ENCODE peak calls at places on chromosomes 13 and 19, in five cellular contexts. Y is A549, M is ovary, T is Caco-2, D is endothelial cell of umbilical vein. J is an unnamed sample.

GRCh38 chr19:6288737-6289136 is 9.0 kb upstream of the MLLT1 start:
- DNase-seq in Y (no peak), T (no peak), D (no peak), M (no peak), J (no peak)

GRCh38 chr19:48461982-48462655 is 6.7 kb downstream of the KCNJ14 start:
- DNase-seq in D (no peak), Y (no peak), M (no peak), T (peak; percentile 61), J (no peak)

GRCh38 chr19:55277494-55277893 is 2.4 kb downstream of the HSPBP1 start:
- DNase-seq in Y (no peak), D (no peak), M (no peak), T (no peak), J (no peak)

GRCh38 chr19:6228523-6229215 is 51.1 kb downstream of the MLLT1 start:
- DNase-seq in T (no peak), D (no peak), M (no peak), Y (no peak), J (no peak)

GRCh38 chr19:43748685-43749084 is 6.1 kb downstream of the SMG9 start:
- DNase-seq in T (no peak), Y (no peak), M (no peak), D (no peak), J (no peak)

GRCh38 chr13:101452519-101453485 is at the start of gene ITGBL1:
- DNase-seq in T (no peak), M (no peak), Y (no peak), D (peak; percentile 48), J (no peak)

GRCh38 chr13:23766199-23766771 is 122.9 kb downstream of the MIPEP start:
- DNase-seq in M (no peak), D (no peak), Y (no peak), T (no peak), J (no peak)

GRCh38 chr13:97307882-97308624 is 85.9 kb downstream of the MBNL2 start:
- DNase-seq in M (no peak), Y (peak; percentile 50), T (no peak), D (peak; percentile 87), J (peak; percentile 59)

GRCh38 chr19:294819-295686 is 3.9 kb upstream of the PLPP2 start:
- DNase-seq in D (no peak), Y (peak; percentile 50), M (no peak), T (peak; percentile 71), J (no peak)

GRCh38 chr13:90447034-90447734 is 900.3 kb upstream of the MIR17HG start:
- DNase-seq in T (no peak), D (no peak), Y (no peak), M (no peak), J (no peak)

GRCh38 chr19:4206818-4207484 is 22.4 kb upstream of the EBI3 start:
- DNase-seq in Y (peak; percentile 65), M (no peak), T (no peak), D (no peak), J (no peak)

GRCh38 chr19:402786-403185 is 6.2 kb downstream of the C2CD4C start:
- DNase-seq in T (no peak), D (no peak), M (no peak), Y (no peak), J (no peak)

GRCh38 chr13:114173753-114174152 is 5.3 kb upstream of the CFAP97D2 start:
- DNase-seq in M (no peak), D (no peak), T (no peak), Y (no peak), J (no peak)

GRCh38 chr19:6062274-6062673 is 48.0 kb downstream of the RFX2 start:
- DNase-seq in T (no peak), Y (no peak), D (peak; percentile 99), M (peak; percentile 66), J (no peak)

GRCh38 chr13:107867701-107868661 is 347.4 kb downstream of the LIG4 start:
- DNase-seq in M (no peak), D (peak; percentile 64), Y (no peak), T (no peak), J (peak; percentile 60)

GRCh38 chr19:6215701-6216235 is 64.0 kb downstream of the MLLT1 start:
- DNase-seq in M (no peak), Y (no peak), T (no peak), D (no peak), J (no peak)

GRCh38 chr13:46995874-46996273 is 99.0 kb upstream of the HTR2A start:
- DNase-seq in T (no peak), Y (no peak), D (no peak), M (no peak), J (no peak)

GRCh38 chr19:16328824-16329482 is 4.3 kb downstream of the KLF2 start:
- DNase-seq in D (peak; percentile 65), T (peak; percentile 23), M (peak; percentile 63), Y (no peak), J (no peak)
- H3K4me3 ChIP-seq in D (no peak overlapping the region), T (no peak overlapping the region), M (peak overlapping the region; percentile 17), Y (no peak overlapping the region), J (no peak overlapping the region)

GRCh38 chr13:99256709-99257108 is 1.5 kb downstream of the GPR18 start:
- DNase-seq in M (no peak), D (no peak), Y (no peak), T (no peak), J (no peak)
- H3K4me3 ChIP-seq in M (no peak overlapping the region), D (no peak overlapping the region), Y (no peak overlapping the region), T (no peak overlapping the region), J (no peak overlapping the region)

GRCh38 chr19:18701250-18701608 is 17.7 kb downstream of the CRTC1 start:
- DNase-seq in Y (no peak), M (no peak), D (no peak), T (no peak), J (no peak)
- H3K4me3 ChIP-seq in Y (no peak overlapping the region), M (peak overlapping the region; percentile 35), D (no peak overlapping the region), T (no peak overlapping the region), J (peak overlapping the region; percentile 51)

GRCh38 chr13:48492123-48493075 is 40.5 kb downstream of the RCBTB2 start:
- DNase-seq in M (peak; percentile 69), D (peak; percentile 87), T (no peak), Y (no peak), J (peak; percentile 37)
- H3K4me3 ChIP-seq in M (peak overlapping the region; percentile 1), D (no peak overlapping the region), T (peak overlapping the region; percentile 0), Y (no peak overlapping the region), J (peak overlapping the region; percentile 56)

GRCh38 chr19:45645631-45646344 is 6.6 kb upstream of the EML2 start:
- DNase-seq in T (peak; percentile 49), D (peak; percentile 94), M (peak; percentile 31), Y (peak; percentile 99), J (peak; percentile 97)
- H3K4me3 ChIP-seq in T (no peak overlapping the region), D (peak overlapping the region; percentile 55), M (peak overlapping the region; percentile 2), Y (peak overlapping the region; percentile 48), J (peak overlapping the region; percentile 86)

J was measured in dorsolateral prefrontal cortex.